ENCODE peak calls at places on chromosomes 16 and 17, in six cellular contexts. One of them, this sample, is unnamed. For H3K9me3, the result is how much of the 10 kb centered on the place peaks cover.

GRCh38 chr17:59387351-59388069 is 56.1 kb downstream of the YPEL2 start:
- DNase-seq in K562: no peak
- DNase-seq in naive thymus-derived CD4-positive, alpha-beta T cell: no peak
- DNase-seq in pancreas: no peak
- DNase-seq in HepG2: no peak
- DNase-seq in neuronal stem cell: no peak
- DNase-seq in this sample: no peak

GRCh38 chr17:33436321-33436720 is 143.2 kb upstream of the ASIC2 start:
- DNase-seq in K562: no peak
- DNase-seq in naive thymus-derived CD4-positive, alpha-beta T cell: no peak
- DNase-seq in pancreas: no peak
- DNase-seq in HepG2: no peak
- DNase-seq in neuronal stem cell: no peak
- DNase-seq in this sample: no peak

GRCh38 chr16:29684671-29685070 is 5.7 kb downstream of the QPRT start:
- DNase-seq in K562: no peak
- DNase-seq in naive thymus-derived CD4-positive, alpha-beta T cell: no peak
- DNase-seq in pancreas: no peak
- DNase-seq in HepG2: no peak
- DNase-seq in neuronal stem cell: no peak
- DNase-seq in this sample: no peak

GRCh38 chr16:57901480-57902069 is 69.4 kb downstream of the CNGB1 start:
- DNase-seq in K562: no peak
- DNase-seq in naive thymus-derived CD4-positive, alpha-beta T cell: no peak
- DNase-seq in pancreas: no peak
- DNase-seq in HepG2: no peak
- DNase-seq in neuronal stem cell: no peak
- DNase-seq in this sample: no peak

GRCh38 chr17:44827863-44828262 is 2.2 kb downstream of the GJC1 start:
- DNase-seq in K562: no peak
- DNase-seq in naive thymus-derived CD4-positive, alpha-beta T cell: no peak
- DNase-seq in pancreas: no peak
- DNase-seq in HepG2: no peak
- DNase-seq in neuronal stem cell: no peak
- DNase-seq in this sample: no peak

GRCh38 chr16:1347286-1347855 is 4.3 kb downstream of the TSR3 start:
- DNase-seq in K562: no peak
- DNase-seq in naive thymus-derived CD4-positive, alpha-beta T cell: no peak
- DNase-seq in pancreas: no peak
- DNase-seq in HepG2: no peak
- DNase-seq in neuronal stem cell: no peak
- DNase-seq in this sample: no peak

GRCh38 chr16:73019456-73020362 is 28.2 kb downstream of the ZFHX3 start:
- DNase-seq in K562: no peak
- DNase-seq in naive thymus-derived CD4-positive, alpha-beta T cell: no peak
- DNase-seq in pancreas: no peak
- DNase-seq in HepG2: no peak
- DNase-seq in neuronal stem cell: no peak
- DNase-seq in this sample: no peak

GRCh38 chr16:2146739-2147138 is 1.7 kb upstream of the RAB26 start:
- DNase-seq in K562: no peak
- DNase-seq in naive thymus-derived CD4-positive, alpha-beta T cell: no peak
- DNase-seq in pancreas: peak
- DNase-seq in HepG2: no peak
- DNase-seq in neuronal stem cell: no peak
- DNase-seq in this sample: no peak

GRCh38 chr16:78385406-78385805 is 286.0 kb downstream of the WWOX start:
- DNase-seq in K562: no peak
- DNase-seq in naive thymus-derived CD4-positive, alpha-beta T cell: no peak
- DNase-seq in pancreas: no peak
- DNase-seq in HepG2: no peak
- DNase-seq in neuronal stem cell: no peak
- DNase-seq in this sample: no peak

GRCh38 chr17:8310601-8311123 is 621 bp downstream of the ARHGEF15 start:
- DNase-seq in K562: no peak
- DNase-seq in naive thymus-derived CD4-positive, alpha-beta T cell: no peak
- DNase-seq in pancreas: no peak
- DNase-seq in HepG2: no peak
- DNase-seq in neuronal stem cell: no peak
- DNase-seq in this sample: no peak

GRCh38 chr17:64150237-64151015 is 20.5 kb upstream of the ERN1 start:
- DNase-seq in K562: no peak
- DNase-seq in naive thymus-derived CD4-positive, alpha-beta T cell: no peak
- DNase-seq in pancreas: peak
- DNase-seq in HepG2: peak
- DNase-seq in neuronal stem cell: no peak
- DNase-seq in this sample: no peak

GRCh38 chr16:1297413-1297773 is 12.0 kb upstream of the UBE2I start:
- DNase-seq in K562: no peak
- DNase-seq in naive thymus-derived CD4-positive, alpha-beta T cell: no peak
- DNase-seq in pancreas: no peak
- DNase-seq in HepG2: no peak
- DNase-seq in neuronal stem cell: no peak
- DNase-seq in this sample: no peak

GRCh38 chr17:73342549-73343167 is 30.9 kb upstream of the CDC42EP4 start:
- DNase-seq in K562: peak
- DNase-seq in naive thymus-derived CD4-positive, alpha-beta T cell: no peak
- DNase-seq in pancreas: no peak
- DNase-seq in HepG2: no peak
- DNase-seq in neuronal stem cell: peak
- DNase-seq in this sample: no peak

GRCh38 chr17:2685696-2686095 is 25.9 kb downstream of the CLUH start:
- DNase-seq in K562: no peak
- DNase-seq in naive thymus-derived CD4-positive, alpha-beta T cell: no peak
- DNase-seq in pancreas: no peak
- DNase-seq in HepG2: no peak
- DNase-seq in neuronal stem cell: no peak
- DNase-seq in this sample: no peak

GRCh38 chr17:80277751-80278671 is 17.4 kb downstream of the RNF213 start:
- DNase-seq in K562: no peak
- DNase-seq in naive thymus-derived CD4-positive, alpha-beta T cell: no peak
- DNase-seq in pancreas: no peak
- DNase-seq in HepG2: no peak
- DNase-seq in neuronal stem cell: no peak
- DNase-seq in this sample: no peak

GRCh38 chr17:4785311-4786110 is 653 bp downstream of the VMO1 start:
- DNase-seq in K562: no peak
- DNase-seq in naive thymus-derived CD4-positive, alpha-beta T cell: no peak
- DNase-seq in pancreas: peak
- DNase-seq in HepG2: no peak
- DNase-seq in neuronal stem cell: no peak
- DNase-seq in this sample: no peak

GRCh38 chr16:72646615-72647014 is 401.3 kb downstream of the ZFHX3 start:
- DNase-seq in K562: no peak
- DNase-seq in naive thymus-derived CD4-positive, alpha-beta T cell: no peak
- DNase-seq in pancreas: no peak
- DNase-seq in HepG2: no peak
- DNase-seq in neuronal stem cell: no peak
- DNase-seq in this sample: no peak

GRCh38 chr16:87560428-87561199 is 41.7 kb upstream of the JPH3 start:
- DNase-seq in K562: peak
- DNase-seq in naive thymus-derived CD4-positive, alpha-beta T cell: no peak
- DNase-seq in pancreas: peak
- DNase-seq in HepG2: no peak
- DNase-seq in neuronal stem cell: no peak
- DNase-seq in this sample: no peak

GRCh38 chr16:4271176-4272113 is 1.4 kb downstream of the TFAP4 start:
- DNase-seq in K562: peak
- DNase-seq in naive thymus-derived CD4-positive, alpha-beta T cell: peak
- DNase-seq in pancreas: peak
- DNase-seq in HepG2: peak
- DNase-seq in neuronal stem cell: peak
- DNase-seq in this sample: peak

GRCh38 chr17:82343560-82343959 is 10.0 kb upstream of the SECTM1 start:
- DNase-seq in K562: no peak
- DNase-seq in naive thymus-derived CD4-positive, alpha-beta T cell: no peak
- DNase-seq in pancreas: no peak
- DNase-seq in HepG2: no peak
- DNase-seq in neuronal stem cell: no peak
- DNase-seq in this sample: no peak

GRCh38 chr17:10042589-10043244 is 137.6 kb upstream of the RCVRN start:
- DNase-seq in K562: no peak
- DNase-seq in naive thymus-derived CD4-positive, alpha-beta T cell: no peak
- DNase-seq in pancreas: no peak
- DNase-seq in HepG2: no peak
- DNase-seq in neuronal stem cell: no peak
- DNase-seq in this sample: no peak

GRCh38 chr16:86653289-86654006 is 75.1 kb downstream of the FOXL1 start:
- DNase-seq in K562: no peak
- DNase-seq in naive thymus-derived CD4-positive, alpha-beta T cell: no peak
- DNase-seq in pancreas: no peak
- DNase-seq in HepG2: no peak
- DNase-seq in neuronal stem cell: no peak
- DNase-seq in this sample: no peak

GRCh38 chr17:4710693-4711634 is 532 bp downstream of the ARRB2 start:
- DNase-seq in K562: peak
- DNase-seq in naive thymus-derived CD4-positive, alpha-beta T cell: peak
- DNase-seq in pancreas: no peak
- DNase-seq in HepG2: no peak
- DNase-seq in neuronal stem cell: no peak
- DNase-seq in this sample: no peak

GRCh38 chr16:23362460-23363317 is 60.6 kb downstream of the SCNN1B start:
- DNase-seq in K562: no peak
- DNase-seq in naive thymus-derived CD4-positive, alpha-beta T cell: no peak
- DNase-seq in pancreas: peak
- DNase-seq in HepG2: no peak
- DNase-seq in neuronal stem cell: no peak
- DNase-seq in this sample: no peak

GRCh38 chr17:72125226-72125651 is 4.4 kb downstream of the SOX9 start:
- DNase-seq in K562: no peak
- DNase-seq in naive thymus-derived CD4-positive, alpha-beta T cell: no peak
- DNase-seq in pancreas: no peak
- DNase-seq in HepG2: peak
- DNase-seq in neuronal stem cell: no peak
- DNase-seq in this sample: no peak

GRCh38 chr17:45867171-45867570 is 22.5 kb downstream of the SPPL2C start:
- DNase-seq in K562: no peak
- DNase-seq in naive thymus-derived CD4-positive, alpha-beta T cell: no peak
- DNase-seq in pancreas: no peak
- DNase-seq in HepG2: no peak
- DNase-seq in neuronal stem cell: no peak
- DNase-seq in this sample: no peak

GRCh38 chr16:22078656-22079055 is 13.7 kb upstream of the VWA3A start:
- DNase-seq in K562: no peak
- DNase-seq in naive thymus-derived CD4-positive, alpha-beta T cell: no peak
- DNase-seq in pancreas: no peak
- DNase-seq in HepG2: no peak
- DNase-seq in neuronal stem cell: no peak
- DNase-seq in this sample: no peak
- H3K9me3 ChIP-seq in K562: under half
- H3K9me3 ChIP-seq in naive thymus-derived CD4-positive, alpha-beta T cell: under half
- H3K9me3 ChIP-seq in pancreas: under half
- H3K9me3 ChIP-seq in HepG2: under half
- H3K9me3 ChIP-seq in neuronal stem cell: under half
- H3K9me3 ChIP-seq in this sample: under half

GRCh38 chr16:75147968-75148310 is 385 bp upstream of the ZFP1 start:
- DNase-seq in K562: no peak
- DNase-seq in naive thymus-derived CD4-positive, alpha-beta T cell: no peak
- DNase-seq in pancreas: no peak
- DNase-seq in HepG2: no peak
- DNase-seq in neuronal stem cell: no peak
- DNase-seq in this sample: no peak

GRCh38 chr16:75151798-75152197 is 3.5 kb downstream of the ZFP1 start:
- DNase-seq in K562: no peak
- DNase-seq in naive thymus-derived CD4-positive, alpha-beta T cell: no peak
- DNase-seq in pancreas: no peak
- DNase-seq in HepG2: no peak
- DNase-seq in neuronal stem cell: no peak
- DNase-seq in this sample: no peak

GRCh38 chr16:75148311-75149195 is at the start of gene ZFP1:
- DNase-seq in K562: peak
- DNase-seq in naive thymus-derived CD4-positive, alpha-beta T cell: peak
- DNase-seq in pancreas: peak
- DNase-seq in HepG2: peak
- DNase-seq in neuronal stem cell: peak
- DNase-seq in this sample: peak

GRCh38 chr16:75152635-75153034 is 4.3 kb downstream of the ZFP1 start:
- DNase-seq in K562: no peak
- DNase-seq in naive thymus-derived CD4-positive, alpha-beta T cell: no peak
- DNase-seq in pancreas: no peak
- DNase-seq in HepG2: no peak
- DNase-seq in neuronal stem cell: no peak
- DNase-seq in this sample: no peak
- H3K9me3 ChIP-seq in K562: under half
- H3K9me3 ChIP-seq in naive thymus-derived CD4-positive, alpha-beta T cell: under half
- H3K9me3 ChIP-seq in pancreas: under half
- H3K9me3 ChIP-seq in HepG2: under half
- H3K9me3 ChIP-seq in neuronal stem cell: half or more
- H3K9me3 ChIP-seq in this sample: under half

GRCh38 chr16:13864689-13865088 is 55.3 kb upstream of the ERCC4 start:
- DNase-seq in K562: no peak
- DNase-seq in naive thymus-derived CD4-positive, alpha-beta T cell: no peak
- DNase-seq in pancreas: no peak
- DNase-seq in HepG2: no peak
- DNase-seq in neuronal stem cell: no peak
- DNase-seq in this sample: no peak

GRCh38 chr16:13863075-13863765 is 56.7 kb upstream of the ERCC4 start:
- DNase-seq in K562: no peak
- DNase-seq in naive thymus-derived CD4-positive, alpha-beta T cell: no peak
- DNase-seq in pancreas: no peak
- DNase-seq in HepG2: peak
- DNase-seq in neuronal stem cell: no peak
- DNase-seq in this sample: no peak

GRCh38 chr16:13866073-13866472 is 53.9 kb upstream of the ERCC4 start:
- DNase-seq in K562: peak
- DNase-seq in naive thymus-derived CD4-positive, alpha-beta T cell: peak
- DNase-seq in pancreas: peak
- DNase-seq in HepG2: peak
- DNase-seq in neuronal stem cell: peak
- DNase-seq in this sample: no peak
- H3K9me3 ChIP-seq in K562: under half
- H3K9me3 ChIP-seq in naive thymus-derived CD4-positive, alpha-beta T cell: under half
- H3K9me3 ChIP-seq in pancreas: under half
- H3K9me3 ChIP-seq in HepG2: under half
- H3K9me3 ChIP-seq in neuronal stem cell: under half
- H3K9me3 ChIP-seq in this sample: under half

GRCh38 chr16:15585956-15586355 is 57.0 kb downstream of the MARF1 start:
- DNase-seq in K562: no peak
- DNase-seq in naive thymus-derived CD4-positive, alpha-beta T cell: no peak
- DNase-seq in pancreas: no peak
- DNase-seq in HepG2: no peak
- DNase-seq in neuronal stem cell: no peak
- DNase-seq in this sample: no peak

GRCh38 chr16:15581127-15581815 is 61.7 kb downstream of the MARF1 start:
- DNase-seq in K562: no peak
- DNase-seq in naive thymus-derived CD4-positive, alpha-beta T cell: no peak
- DNase-seq in pancreas: no peak
- DNase-seq in HepG2: no peak
- DNase-seq in neuronal stem cell: no peak
- DNase-seq in this sample: no peak

GRCh38 chr16:15587152-15587825 is 55.7 kb downstream of the MARF1 start:
- DNase-seq in K562: no peak
- DNase-seq in naive thymus-derived CD4-positive, alpha-beta T cell: no peak
- DNase-seq in pancreas: no peak
- DNase-seq in HepG2: no peak
- DNase-seq in neuronal stem cell: no peak
- DNase-seq in this sample: no peak

GRCh38 chr16:15583526-15583925 is 59.4 kb downstream of the MARF1 start:
- DNase-seq in K562: no peak
- DNase-seq in naive thymus-derived CD4-positive, alpha-beta T cell: no peak
- DNase-seq in pancreas: no peak
- DNase-seq in HepG2: no peak
- DNase-seq in neuronal stem cell: no peak
- DNase-seq in this sample: no peak

GRCh38 chr16:15586716-15587115 is 56.2 kb downstream of the MARF1 start:
- DNase-seq in K562: no peak
- DNase-seq in naive thymus-derived CD4-positive, alpha-beta T cell: no peak
- DNase-seq in pancreas: no peak
- DNase-seq in HepG2: no peak
- DNase-seq in neuronal stem cell: no peak
- DNase-seq in this sample: no peak
- H3K9me3 ChIP-seq in K562: under half
- H3K9me3 ChIP-seq in naive thymus-derived CD4-positive, alpha-beta T cell: under half
- H3K9me3 ChIP-seq in pancreas: under half
- H3K9me3 ChIP-seq in HepG2: under half
- H3K9me3 ChIP-seq in neuronal stem cell: under half
- H3K9me3 ChIP-seq in this sample: under half

This sample was measured in T-helper 17 cell.